ENCODE peak calls at places on chromosomes 6 and 20, in five cellular contexts. W is neural progenitor cell, G is upper lobe of right lung, R is right atrium auricular region, I is uterus. V is an unnamed sample.

GRCh38 chr6:36423101-36423824 is 19.4 kb downstream of the PXT1 start:
- DNase-seq in I (peak), W (peak), R (peak), G (peak), V (peak)

GRCh38 chr6:7723041-7723447 is 2.9 kb upstream of the BMP6 start:
- DNase-seq in R (peak), I (peak), G (peak), W (peak), V (peak)

GRCh38 chr20:40583195-40583594 is 105.8 kb downstream of the MAFB start:
- DNase-seq in W (no peak), I (no peak), G (no peak), R (peak), V (peak)

GRCh38 chr6:170027111-170028043 is 263.5 kb downstream of the DLL1 start:
- DNase-seq in W (no peak), G (peak), R (peak), I (peak), V (no peak)

GRCh38 chr6:139568956-139569538 is 194.6 kb upstream of the CITED2 start:
- DNase-seq in G (no peak), I (no peak), R (no peak), W (no peak), V (no peak)

GRCh38 chr6:133983099-133983939 is 30.3 kb downstream of the TBPL1 start:
- DNase-seq in R (no peak), I (no peak), G (peak), W (peak), V (no peak)

GRCh38 chr20:33850159-33850558 is 39.0 kb downstream of the CHMP4B start:
- DNase-seq in W (no peak), I (no peak), G (no peak), R (no peak), V (no peak)

GRCh38 chr6:17038316-17038715 is 63.5 kb upstream of the STMND1 start:
- DNase-seq in W (no peak), G (no peak), I (no peak), R (no peak), V (no peak)

GRCh38 chr20:50333131-50333530 is 142.5 kb downstream of the CEBPB start:
- DNase-seq in W (no peak), R (no peak), I (no peak), G (no peak), V (no peak)

GRCh38 chr6:113856571-113857564 is at the start of gene MARCKS:
- DNase-seq in G (peak), R (peak), W (peak), I (peak), V (peak)

GRCh38 chr20:63372971-63373885 is 12.1 kb upstream of the CHRNA4 start:
- DNase-seq in G (no peak), R (no peak), I (no peak), W (no peak), V (no peak)

GRCh38 chr6:149012040-149012545 is 265.3 kb downstream of the UST start:
- DNase-seq in W (no peak), R (no peak), I (no peak), G (no peak), V (no peak)

GRCh38 chr20:47922280-47922675 is 137.0 kb upstream of the SULF2 start:
- DNase-seq in R (no peak), W (no peak), I (no peak), G (no peak), V (no peak)

GRCh38 chr6:33824461-33825154 is 20.8 kb upstream of the MLN start:
- DNase-seq in I (no peak), R (peak), G (peak), W (no peak), V (no peak)

GRCh38 chr20:38806855-38807655 is 1.6 kb downstream of the PPP1R16B start:
- DNase-seq in G (no peak), I (no peak), W (peak), R (no peak), V (no peak)

GRCh38 chr20:37774143-37774542 is 80.3 kb downstream of the CTNNBL1 start:
- DNase-seq in R (no peak), W (no peak), G (no peak), I (no peak), V (no peak)

GRCh38 chr6:82246802-82247633 is 526 bp downstream of the IBTK start:
- DNase-seq in I (no peak), G (no peak), R (peak), W (peak), V (peak)

GRCh38 chr6:162638931-162639574 is 88.5 kb downstream of the PRKN start:
- DNase-seq in W (no peak), G (no peak), R (no peak), I (no peak), V (no peak)

GRCh38 chr6:18990313-18990978 is 603.3 kb downstream of the RNF144B start:
- DNase-seq in R (peak), W (peak), G (peak), I (peak), V (peak)

GRCh38 chr6:55836481-55836880 is 38.9 kb downstream of the BMP5 start:
- DNase-seq in R (no peak), I (no peak), W (no peak), G (no peak), V (peak)

GRCh38 chr20:50516180-50516934 is 6.2 kb downstream of the PTPN1 start:
- DNase-seq in I (no peak), G (no peak), W (no peak), R (no peak), V (no peak)

GRCh38 chr6:54929245-54929909 is 82.8 kb downstream of the FAM83B start:
- DNase-seq in G (no peak), W (no peak), R (no peak), I (no peak), V (no peak)

GRCh38 chr20:50019466-50020256 is 36.9 kb downstream of the SNAI1 start:
- DNase-seq in G (no peak), W (no peak), R (no peak), I (no peak), V (peak)

GRCh38 chr20:58312836-58313235 is 3.3 kb downstream of the RAB22A start:
- DNase-seq in G (no peak), W (no peak), I (no peak), R (no peak), V (no peak)

GRCh38 chr6:167279766-167280440 is 11.2 kb upstream of the UNC93A start:
- DNase-seq in R (no peak), I (no peak), W (no peak), G (no peak), V (no peak)

GRCh38 chr6:35024601-35025054 is 116.5 kb downstream of the TCP11 start:
- DNase-seq in R (peak), I (no peak), G (peak), W (peak), V (peak)

GRCh38 chr6:122322824-122323223 is 76.6 kb upstream of the HSF2 start:
- DNase-seq in I (no peak), R (no peak), W (no peak), G (no peak), V (no peak)

GRCh38 chr20:50248104-50248631 is 57.5 kb downstream of the CEBPB start:
- DNase-seq in I (no peak), G (no peak), R (no peak), W (no peak), V (no peak)

GRCh38 chr20:62227977-62228958 is 8.2 kb upstream of the HRH3 start:
- DNase-seq in W (peak), R (no peak), G (no peak), I (no peak), V (peak)

GRCh38 chr20:62225820-62226635 is 6.0 kb upstream of the HRH3 start:
- DNase-seq in R (no peak), I (no peak), G (no peak), W (no peak), V (no peak)

GRCh38 chr20:62225026-62225425 is 4.9 kb upstream of the HRH3 start:
- DNase-seq in R (no peak), G (no peak), W (no peak), I (no peak), V (no peak)

GRCh38 chr20:62227591-62227976 is 7.5 kb upstream of the HRH3 start:
- DNase-seq in G (no peak), R (no peak), W (no peak), I (no peak), V (no peak)

DNA sequence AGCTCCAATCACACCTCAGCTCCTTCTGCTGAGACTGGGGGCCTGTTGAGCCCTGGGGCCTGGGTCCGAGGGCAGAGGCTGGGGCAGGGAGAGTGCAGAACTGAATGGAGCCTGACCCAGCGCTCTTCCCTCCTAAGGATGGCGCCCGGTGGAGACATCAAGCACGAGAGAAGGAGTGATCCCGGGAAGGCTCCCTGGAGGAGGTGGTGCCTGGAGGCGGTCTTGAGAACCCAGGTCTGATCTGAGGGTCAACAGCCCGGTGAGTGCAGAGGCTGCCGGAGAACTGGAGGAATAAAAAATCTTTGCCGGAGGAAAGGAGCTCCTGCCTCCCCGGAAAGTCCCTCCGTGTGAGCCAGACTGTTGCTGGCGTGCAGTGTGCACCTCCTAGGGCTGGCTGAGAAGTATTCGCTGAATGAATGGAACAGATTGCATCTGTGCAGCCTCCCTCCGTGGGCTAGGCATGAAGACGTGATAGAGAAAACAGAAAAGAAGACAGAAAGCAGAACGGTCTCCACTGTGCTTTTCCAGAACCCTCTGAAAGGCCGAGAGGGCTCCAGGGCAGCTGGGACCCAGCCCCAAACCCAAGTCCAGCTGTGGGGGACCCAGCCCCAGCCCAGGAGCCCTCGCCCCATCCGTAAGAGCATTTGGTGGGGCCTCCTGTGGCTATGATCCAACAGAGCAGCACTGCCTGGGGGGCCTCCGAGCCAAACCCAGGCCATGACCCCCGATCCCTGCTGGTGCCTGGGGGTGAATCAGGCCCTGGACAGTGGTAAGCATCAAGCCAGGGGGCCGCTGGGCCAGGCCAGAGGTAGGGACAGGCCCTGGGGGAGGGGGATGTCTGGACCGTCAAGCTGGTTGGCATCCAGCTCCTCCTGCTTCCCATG is 6.9 kb upstream of the HRH3 start:
- DNase-seq in R (no peak), W (no peak), G (no peak), I (no peak), V (no peak)
- H3K27ac ChIP-seq in R (no peak), W (no peak), G (no peak), I (no peak), V (peak)

GRCh38 chr20:31718952-31719643 is 3.6 kb downstream of the BCL2L1 start:
- DNase-seq in I (no peak), W (no peak), G (no peak), R (no peak), V (no peak)
- H3K27ac ChIP-seq in I (peak), W (no peak), G (peak), R (peak), V (peak)

GRCh38 chr6:1264619-1265445 is 47.1 kb upstream of the FOXQ1 start:
- DNase-seq in I (no peak), W (no peak), R (peak), G (no peak), V (no peak)

GRCh38 chr6:1263039-1263849 is 48.7 kb upstream of the FOXQ1 start:
- DNase-seq in R (peak), W (no peak), I (no peak), G (peak), V (peak)

GRCh38 chr6:1263850-1264377 is 48.0 kb upstream of the FOXQ1 start:
- DNase-seq in I (no peak), R (peak), G (no peak), W (no peak), V (no peak)

GRCh38 chr6:1266686-1267056 is 45.2 kb upstream of the FOXQ1 start:
- DNase-seq in R (no peak), W (no peak), I (no peak), G (no peak), V (no peak)

DNA sequence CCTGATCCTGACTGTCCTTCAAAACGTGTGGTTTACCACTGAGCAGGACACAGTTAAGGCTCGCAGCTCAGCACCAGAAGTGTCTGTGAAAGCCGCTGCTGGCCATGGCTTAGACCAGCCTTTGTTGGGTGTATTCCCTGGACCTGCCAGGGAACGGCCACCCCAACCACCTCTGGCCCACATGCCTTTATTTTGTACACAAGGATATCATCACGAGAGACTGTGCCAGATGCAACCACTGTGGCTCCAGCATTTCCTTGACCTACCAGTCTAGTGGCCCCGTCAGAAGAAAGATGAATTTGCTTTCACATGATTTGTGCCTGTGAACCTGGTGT is 49.2 kb upstream of the FOXQ1 start:
- DNase-seq in W (no peak), G (no peak), R (no peak), I (no peak), V (no peak)
- H3K27ac ChIP-seq in W (no peak), G (no peak), R (no peak), I (no peak), V (no peak)

DNA sequence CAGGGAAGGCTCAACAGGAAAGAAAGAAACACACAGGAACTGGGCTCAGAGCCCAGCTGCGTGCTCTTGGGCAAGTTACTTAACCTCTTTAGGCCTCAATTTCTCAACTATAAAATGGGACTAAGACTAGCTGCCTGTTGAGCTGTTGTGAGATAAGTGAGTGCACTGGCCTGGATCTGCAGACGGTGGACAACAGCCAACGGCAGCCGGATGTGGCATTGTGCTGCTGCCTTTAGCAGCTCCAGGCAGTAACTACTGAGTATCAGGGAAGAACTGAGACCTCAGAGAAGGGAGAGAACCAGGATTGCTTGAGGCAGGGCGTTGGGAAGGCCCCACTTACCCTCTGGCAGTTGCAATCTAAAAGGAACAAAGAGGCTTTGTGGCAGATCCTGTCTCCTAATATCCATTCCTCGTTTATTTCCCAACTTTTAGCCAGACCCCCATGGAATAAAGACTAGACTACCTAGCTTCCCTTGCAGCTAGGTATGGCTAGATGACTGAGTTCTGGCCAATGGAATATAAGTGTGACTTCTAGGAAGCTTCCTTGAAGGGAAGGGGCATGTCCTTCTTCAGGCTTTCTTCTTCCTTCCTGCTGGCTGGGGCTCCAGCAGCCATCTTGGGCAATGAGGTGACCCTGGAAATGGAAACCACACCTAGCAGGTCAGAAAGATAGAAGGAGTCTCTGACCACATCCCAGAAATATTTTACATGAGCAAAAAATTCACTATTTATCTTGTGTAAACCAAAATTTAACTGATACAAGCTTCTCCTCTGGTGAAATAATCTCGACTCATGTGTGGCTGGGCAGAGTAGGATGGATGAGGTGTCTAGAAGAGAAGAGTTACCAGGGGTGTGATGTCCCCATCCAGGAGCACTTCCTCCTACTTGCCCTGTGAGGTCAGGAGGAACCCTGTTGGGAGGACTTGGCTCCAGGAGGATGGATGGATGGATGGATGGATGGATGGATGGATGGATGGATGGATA is 67.6 kb downstream of the MRPL14 start:
- DNase-seq in W (no peak), I (no peak), R (no peak), G (no peak), V (no peak)
- H3K27ac ChIP-seq in W (no peak), I (peak), R (peak), G (peak), V (no peak)

GRCh38 chr20:56875052-56875663 is 246.1 kb downstream of the TFAP2C start:
- DNase-seq in G (no peak), R (no peak), I (no peak), W (no peak), V (no peak)
- H3K27ac ChIP-seq in G (no peak), R (no peak), I (no peak), W (no peak), V (no peak)

DNA sequence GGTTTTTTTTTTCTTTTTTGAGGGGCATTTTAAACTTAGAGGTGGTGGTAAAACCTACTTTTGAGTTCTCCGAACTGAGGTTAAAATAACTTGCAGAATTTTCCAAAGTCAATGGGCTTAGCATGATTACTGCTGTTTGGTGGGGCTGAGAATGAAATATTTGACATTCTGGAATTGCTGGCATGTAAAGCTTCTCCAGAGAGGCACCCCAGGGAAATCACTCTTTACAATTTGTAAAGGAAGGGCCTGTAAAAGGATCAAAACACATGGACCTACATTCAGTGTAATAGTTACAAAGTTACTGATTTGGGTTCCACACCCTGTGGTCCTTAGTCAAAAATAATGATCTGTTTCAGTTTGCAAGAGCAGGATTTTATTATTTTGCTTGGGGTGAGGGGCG is 5.5 kb downstream of the FAM217B start:
- DNase-seq in W (peak), I (no peak), G (no peak), R (no peak), V (no peak)
- H3K27ac ChIP-seq in W (no peak), I (no peak), G (no peak), R (no peak), V (no peak)